ENCODE peak calls at places on chromosomes 4 and X, in eight cellular contexts. D, E, F, M, N, L, W and T are unnamed samples. For H3K9me3, the result is how much of the 10 kb centered on the place peaks cover.

GRCh38 chr4:124631760-124632159 is 80.8 kb downstream of the ANKRD50 start:
- DNase-seq in N (no peak), D (peak), W (peak), M (no peak), E (peak), F (peak), L (peak), T (no peak)

GRCh38 chr4:5566526-5566925 is 141.8 kb downstream of the EVC2 start:
- DNase-seq in W (no peak), M (no peak), L (no peak), D (no peak), N (no peak), F (no peak), E (no peak), T (no peak)

GRCh38 chrX:132443736-132444135 is 45.1 kb downstream of the MBNL3 start:
- DNase-seq in F (no peak), D (no peak), M (no peak), L (no peak), N (no peak), W (no peak), E (no peak), T (no peak)

GRCh38 chrX:53704854-53705253 is 18.3 kb upstream of the HUWE1 start:
- DNase-seq in N (no peak), E (no peak), W (no peak), L (no peak), F (no peak), D (no peak), M (no peak), T (no peak)

GRCh38 chrX:63764946-63765345 is 20.1 kb downstream of the ARHGEF9 start:
- DNase-seq in M (no peak), N (no peak), D (no peak), E (no peak), L (peak), F (no peak), W (peak), T (no peak)

GRCh38 chrX:130330706-130331105 is 9.0 kb upstream of the SLC25A14 start:
- DNase-seq in M (peak), F (peak), W (peak), N (peak), E (peak), D (no peak), L (peak), T (peak)

GRCh38 chrX:53093177-53093655 is 726 bp upstream of the KANTR start:
- DNase-seq in E (peak), N (peak), F (peak), W (peak), L (peak), M (peak), D (no peak), T (peak)

GRCh38 chr4:28225689-28226353 is 1365.2 kb downstream of the STIM2 start:
- DNase-seq in D (no peak), L (no peak), N (no peak), M (no peak), F (peak), E (no peak), W (peak), T (peak)

GRCh38 chr4:76637704-76638361 is 202.8 kb downstream of the SHROOM3 start:
- DNase-seq in F (no peak), E (no peak), N (no peak), W (peak), D (no peak), L (peak), M (no peak), T (no peak)

GRCh38 chr4:185005209-185005819 is 13.0 kb upstream of the HELT start:
- DNase-seq in N (peak), L (peak), F (peak), D (peak), M (peak), W (peak), E (peak), T (peak)

GRCh38 chrX:41889317-41890025 is 33.9 kb downstream of the CASK start:
- DNase-seq in M (no peak), W (peak), L (peak), D (no peak), N (no peak), F (peak), E (no peak), T (no peak)

GRCh38 chr4:21013501-21013900 is 313.2 kb downstream of the PACRGL start:
- DNase-seq in F (no peak), L (no peak), M (no peak), D (no peak), N (no peak), E (no peak), W (peak), T (no peak)

GRCh38 chr4:7873881-7874280 is 65.8 kb downstream of the AFAP1 start:
- DNase-seq in E (no peak), W (no peak), D (no peak), L (no peak), N (no peak), M (no peak), F (no peak), T (no peak)

GRCh38 chrX:14529288-14529989 is at the start of gene GLRA2:
- DNase-seq in D (no peak), M (peak), E (no peak), F (peak), L (peak), W (peak), N (no peak), T (no peak)

GRCh38 chr4:127997534-127998388 is 32.6 kb downstream of the ABHD18 start:
- DNase-seq in L (peak), F (peak), M (no peak), W (peak), D (no peak), E (no peak), N (no peak), T (peak)

GRCh38 chr4:25938251-25939186 is 24.5 kb downstream of the SMIM20 start:
- DNase-seq in L (peak), W (peak), F (peak), D (no peak), N (peak), E (peak), M (no peak), T (no peak)

GRCh38 chrX:134949271-134949670 is 41.5 kb upstream of the SMIM10 start:
- DNase-seq in D (no peak), N (no peak), E (no peak), W (no peak), M (no peak), F (peak), L (peak), T (no peak)

GRCh38 chr4:1683371-1683902 is 676 bp downstream of the FAM53A start:
- DNase-seq in W (peak), D (no peak), F (peak), L (peak), E (peak), M (peak), N (peak), T (no peak)

GRCh38 chrX:72126048-72126415 is 5.7 kb downstream of the RTL5 start:
- DNase-seq in L (no peak), E (peak), W (peak), F (peak), D (no peak), M (no peak), N (no peak), T (peak)

GRCh38 chrX:100645106-100645505 is 1.1 kb downstream of the SRPX2 start:
- DNase-seq in N (no peak), E (no peak), F (no peak), D (no peak), W (peak), M (no peak), L (peak), T (no peak)

GRCh38 chr4:112410804-112411203 is 105.2 kb downstream of the NEUROG2 start:
- DNase-seq in M (no peak), L (no peak), W (no peak), N (no peak), F (no peak), D (no peak), E (no peak), T (no peak)

GRCh38 chrX:2689773-2690666 is 1.1 kb upstream of the CD99 start:
- DNase-seq in L (no peak), D (no peak), F (no peak), E (no peak), W (no peak), M (no peak), N (no peak), T (no peak)

GRCh38 chr4:100366213-100366612 is 151.6 kb downstream of the EMCN start:
- DNase-seq in L (no peak), D (no peak), N (no peak), F (no peak), E (no peak), W (peak), M (peak), T (no peak)

GRCh38 chrX:119618439-119618838 is 12.2 kb upstream of the NKRF start:
- DNase-seq in F (no peak), L (no peak), E (no peak), M (no peak), D (no peak), N (no peak), W (no peak), T (no peak)

GRCh38 chrX:47540754-47541538 is 20.1 kb upstream of the ARAF start:
- DNase-seq in W (peak), E (peak), D (peak), N (peak), M (peak), F (peak), L (peak), T (peak)

GRCh38 chr4:168484626-168485025 is 4.3 kb upstream of the DDX60L start:
- DNase-seq in D (no peak), L (peak), W (peak), M (no peak), N (no peak), E (no peak), F (peak), T (no peak)

DNA sequence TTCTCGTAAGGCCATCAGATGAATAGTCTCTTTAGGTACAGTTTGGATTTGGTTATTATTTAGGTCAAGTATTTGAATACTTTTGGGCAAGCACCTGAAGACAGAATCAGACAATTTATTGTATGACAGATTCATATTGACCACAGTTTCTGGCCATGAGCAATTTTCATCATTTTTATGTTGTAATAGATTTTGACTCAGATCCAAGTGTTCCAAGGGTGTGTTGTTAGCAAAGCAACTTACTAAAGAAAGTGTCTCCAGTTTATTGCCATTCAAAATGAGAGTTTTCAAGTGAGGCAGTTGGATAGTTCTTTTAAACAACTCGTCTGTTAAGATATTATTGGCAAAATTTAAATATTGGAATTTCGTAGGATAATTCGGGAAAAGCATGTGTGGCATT is 8.6 kb downstream of the TLR10 start:
- DNase-seq in N (no peak), E (no peak), L (no peak), M (no peak), F (peak), D (no peak), W (peak), T (no peak)
- H3K9me3 ChIP-seq in N (under half), E (under half), L (under half), M (under half), F (under half), D (under half), W (under half), T (under half)

GRCh38 chr4:14100349-14100748 is 472.8 kb upstream of the BOD1L1 start:
- DNase-seq in F (peak), M (no peak), W (no peak), N (no peak), E (no peak), L (no peak), D (no peak), T (peak)

GRCh38 chr4:14095881-14096280 is 468.4 kb upstream of the BOD1L1 start:
- DNase-seq in D (no peak), M (no peak), F (peak), L (no peak), N (no peak), W (no peak), E (no peak), T (no peak)

GRCh38 chr4:14091966-14092365 is 464.4 kb upstream of the BOD1L1 start:
- DNase-seq in M (no peak), W (no peak), L (peak), D (no peak), N (no peak), F (no peak), E (no peak), T (no peak)

GRCh38 chr4:14092741-14093140 is 465.2 kb upstream of the BOD1L1 start:
- DNase-seq in E (no peak), L (no peak), M (no peak), W (no peak), F (no peak), D (no peak), N (no peak), T (no peak)

GRCh38 chr4:14096406-14096965 is 469.0 kb upstream of the BOD1L1 start:
- DNase-seq in M (no peak), N (no peak), D (no peak), E (no peak), W (no peak), F (peak), L (peak), T (no peak)
- H3K9me3 ChIP-seq in M (under half), N (under half), D (under half), E (under half), W (under half), F (under half), L (under half), T (under half)

DNA sequence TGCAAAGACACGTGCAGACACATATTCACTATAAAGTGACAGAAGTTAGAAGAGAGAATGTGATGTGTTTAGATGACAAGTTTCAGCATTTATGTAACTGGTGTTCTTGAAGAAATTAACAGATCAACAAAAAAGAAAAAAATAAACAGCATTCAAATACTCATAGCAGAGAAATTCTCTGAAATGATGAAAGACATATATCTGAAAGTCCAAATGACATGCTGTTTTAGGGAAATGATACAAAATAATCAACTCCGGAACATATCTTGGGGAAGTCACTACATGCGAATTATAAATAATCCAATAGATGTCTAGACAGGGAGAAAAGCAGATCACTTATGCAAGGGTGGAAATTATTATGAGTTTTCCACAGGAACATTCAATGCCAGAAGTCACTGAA is 146.0 kb downstream of the SPANXN4 start:
- DNase-seq in W (no peak), L (no peak), F (no peak), E (no peak), N (no peak), D (no peak), M (no peak), T (no peak)
- H3K9me3 ChIP-seq in W (under half), L (under half), F (under half), E (under half), N (under half), D (under half), M (under half), T (under half)

GRCh38 chr4:154064244-154064643 is 275.4 kb upstream of the SFRP2 start:
- DNase-seq in D (no peak), F (no peak), L (no peak), E (no peak), N (no peak), W (no peak), M (peak), T (no peak)
- H3K9me3 ChIP-seq in D (under half), F (under half), L (under half), E (under half), N (under half), W (under half), M (under half), T (under half)

GRCh38 chr4:78627046-78627965 is 75.7 kb downstream of the ANXA3 start:
- DNase-seq in D (no peak), F (no peak), M (no peak), L (no peak), W (peak), N (no peak), E (no peak), T (no peak)

GRCh38 chr4:78627966-78628678 is 76.6 kb downstream of the ANXA3 start:
- DNase-seq in D (no peak), L (no peak), W (no peak), N (no peak), M (no peak), F (no peak), E (no peak), T (no peak)

GRCh38 chr4:78624048-78624447 is 72.5 kb downstream of the ANXA3 start:
- DNase-seq in W (peak), E (no peak), F (no peak), M (no peak), D (no peak), N (no peak), L (peak), T (no peak)

GRCh38 chr4:78622253-78622979 is 70.8 kb downstream of the ANXA3 start:
- DNase-seq in M (no peak), E (no peak), N (no peak), F (peak), D (no peak), W (no peak), L (peak), T (no peak)

DNA sequence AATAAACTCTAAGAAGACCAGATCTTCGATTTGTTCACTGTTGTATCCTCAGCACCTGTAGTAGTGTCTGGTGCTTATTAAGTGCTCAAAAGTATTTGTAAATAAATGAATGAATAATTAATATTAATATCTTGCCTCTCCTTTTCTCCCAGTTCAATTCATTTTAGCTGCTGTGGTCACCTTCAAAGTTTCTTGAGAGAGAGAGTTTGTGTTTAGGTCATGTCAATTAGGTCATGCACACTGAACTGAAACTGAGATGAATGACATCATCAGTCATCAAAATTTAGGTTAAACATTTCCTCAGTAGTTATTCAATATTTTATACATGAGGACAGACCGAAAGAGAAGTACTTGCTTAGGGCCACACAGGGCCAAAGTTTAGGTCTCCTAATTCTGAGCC is 73.5 kb downstream of the ANXA3 start:
- DNase-seq in F (no peak), N (no peak), L (no peak), E (no peak), W (no peak), D (no peak), M (no peak), T (no peak)
- H3K9me3 ChIP-seq in F (under half), N (under half), L (under half), E (under half), W (under half), D (under half), M (under half), T (under half)

DNA sequence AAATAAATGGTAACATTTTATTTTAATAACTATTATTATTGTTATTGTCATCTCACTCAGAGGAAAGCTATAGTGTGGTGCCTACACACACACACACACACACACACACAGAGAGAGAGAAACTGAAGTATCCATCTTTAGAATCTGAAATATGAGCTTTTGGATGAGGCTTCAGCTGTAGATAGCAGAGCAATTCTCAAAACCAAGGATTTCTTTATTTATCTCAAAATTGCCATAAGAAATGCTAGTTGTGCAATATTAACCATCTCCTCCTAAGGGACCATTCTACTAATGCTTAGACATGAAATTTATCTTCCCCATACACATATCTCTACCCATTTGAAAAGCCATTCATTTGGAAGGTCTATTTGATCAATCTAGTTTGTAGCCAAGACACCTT is 50.1 kb upstream of the SGMS2 start:
- DNase-seq in D (no peak), N (no peak), W (no peak), M (no peak), L (no peak), E (no peak), F (peak), T (no peak)
- H3K9me3 ChIP-seq in D (under half), N (under half), W (under half), M (under half), L (under half), E (under half), F (under half), T (under half)

GRCh38 chr4:10348241-10348640 is 109.0 kb downstream of the ZNF518B start:
- DNase-seq in D (no peak), N (no peak), M (no peak), L (no peak), E (no peak), W (no peak), F (no peak), T (no peak)

GRCh38 chr4:10353110-10353509 is 104.1 kb downstream of the ZNF518B start:
- DNase-seq in E (no peak), N (no peak), M (no peak), W (no peak), L (no peak), F (no peak), D (no peak), T (no peak)

GRCh38 chr4:10354746-10355145 is 102.5 kb downstream of the ZNF518B start:
- DNase-seq in D (no peak), F (no peak), N (no peak), M (no peak), W (no peak), L (no peak), E (no peak), T (no peak)

GRCh38 chr4:10354225-10354624 is 103.0 kb downstream of the ZNF518B start:
- DNase-seq in E (no peak), N (no peak), W (no peak), F (peak), M (no peak), L (no peak), D (no peak), T (no peak)
- H3K9me3 ChIP-seq in E (under half), N (under half), W (under half), F (under half), M (under half), L (under half), D (under half), T (under half)

GRCh38 chrX:46502848-46503247 is 42.4 kb downstream of the ZNF674 start:
- DNase-seq in E (no peak), L (no peak), M (no peak), D (no peak), F (no peak), N (no peak), W (no peak), T (no peak)
- H3K9me3 ChIP-seq in E (under half), L (under half), M (half or more), D (under half), F (under half), N (under half), W (under half), T (under half)

DNA sequence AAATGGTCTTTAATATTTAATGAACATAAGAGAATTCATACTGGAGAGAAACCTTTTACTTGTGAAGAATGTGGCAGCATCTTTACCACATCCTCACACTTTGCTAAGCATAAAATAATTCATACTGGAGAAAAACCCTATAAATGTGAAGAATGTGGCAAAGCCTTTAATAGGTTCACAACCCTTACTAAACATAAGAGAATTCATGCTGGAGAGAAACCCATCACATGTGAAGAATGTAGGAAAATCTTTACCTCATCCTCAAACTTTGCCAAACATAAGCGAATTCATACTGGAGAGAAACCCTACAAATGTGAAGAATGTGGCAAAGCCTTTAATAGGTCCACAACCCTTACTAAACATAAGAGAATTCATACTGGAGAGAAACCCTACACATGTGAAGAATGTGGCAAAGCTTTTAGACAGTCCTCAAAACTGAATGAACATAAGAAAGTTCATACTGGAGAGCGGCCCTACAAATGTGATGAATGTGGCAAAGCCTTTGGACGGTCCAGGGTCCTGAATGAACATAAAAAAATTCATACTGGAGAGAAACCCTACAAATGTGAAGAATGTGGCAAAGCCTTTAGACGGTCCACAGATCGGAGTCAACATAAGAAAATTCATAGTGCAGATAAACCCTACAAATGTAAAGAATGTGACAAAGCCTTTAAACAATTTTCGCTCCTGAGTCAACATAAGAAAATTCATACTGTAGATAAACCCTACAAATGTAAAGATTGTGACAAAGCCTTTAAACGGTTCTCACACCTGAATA is 35.6 kb downstream of the ZNF141 start:
- DNase-seq in N (no peak), F (no peak), W (no peak), E (no peak), M (no peak), L (no peak), D (no peak), T (no peak)
- H3K9me3 ChIP-seq in N (half or more), F (under half), W (half or more), E (half or more), M (half or more), L (under half), D (half or more), T (half or more)